ENCODE peak calls at places on chromosomes 3 and 15, in six cellular contexts. I is foreskin fibroblast, B is HFFc6, W is fibroblast of mammary gland, Y is WTC11, J is thyroid gland. H is an unnamed sample.

GRCh38 chr3:106272302-106272701 is 403.5 kb upstream of the CBLB start:
- DNase-seq in J (no peak), Y (no peak), I (no peak), B (no peak), W (no peak), H (no peak)

GRCh38 chr3:170307998-170308398 is 49.5 kb upstream of the SKIL start:
- DNase-seq in I (peak), B (peak), W (peak), J (no peak), Y (no peak), H (no peak)

GRCh38 chr3:114207768-114208167 is 28.9 kb upstream of the DRD3 start:
- DNase-seq in J (no peak), I (no peak), W (no peak), Y (no peak), B (no peak), H (no peak)

GRCh38 chr3:67044295-67044694 is 46.2 kb downstream of the KBTBD8 start:
- DNase-seq in B (no peak), J (no peak), I (peak), W (no peak), Y (no peak), H (no peak)

GRCh38 chr3:158091526-158091925 is 14.7 kb downstream of the SHOX2 start:
- DNase-seq in J (no peak), I (peak), W (peak), B (peak), Y (no peak), H (no peak)

GRCh38 chr15:69215636-69216035 is 55.2 kb downstream of the GLCE start:
- DNase-seq in B (no peak), I (no peak), J (no peak), Y (no peak), W (no peak), H (no peak)

GRCh38 chr3:53044371-53045106 is 1.3 kb downstream of the SFMBT1 start:
- DNase-seq in I (peak), J (peak), W (peak), B (peak), Y (peak), H (no peak)

GRCh38 chr3:139509631-139510030 is 29.9 kb downstream of the RBP1 start:
- DNase-seq in B (no peak), J (no peak), W (no peak), I (no peak), Y (no peak), H (no peak)

GRCh38 chr3:64673159-64673715 is 14.6 kb downstream of the ADAMTS9 start:
- DNase-seq in I (no peak), Y (no peak), B (no peak), J (no peak), W (no peak), H (no peak)

GRCh38 chr15:42149493-42150245 is 6.8 kb downstream of the PLA2G4F start:
- DNase-seq in Y (no peak), J (no peak), W (no peak), I (no peak), B (no peak), H (no peak)

GRCh38 chr3:126558336-126559071 is at the start of gene C3orf22:
- DNase-seq in J (no peak), I (no peak), Y (no peak), W (no peak), B (no peak), H (no peak)

GRCh38 chr3:157135671-157136396 is 24.1 kb downstream of the CCNL1 start:
- DNase-seq in Y (no peak), J (no peak), B (peak), W (peak), I (peak), H (no peak)

GRCh38 chr15:66774001-66774814 is 72.2 kb downstream of the SMAD6 start:
- DNase-seq in J (peak), I (peak), Y (peak), W (peak), B (peak), H (peak)

GRCh38 chr3:58012302-58012701 is 4.1 kb downstream of the FLNB start:
- DNase-seq in B (no peak), W (no peak), J (no peak), I (no peak), Y (no peak), H (no peak)

GRCh38 chr3:76028816-76029215 is 243.5 kb upstream of the ZNF717 start:
- DNase-seq in I (no peak), Y (no peak), B (no peak), J (no peak), W (peak), H (no peak)

GRCh38 chr3:76025561-76025960 is 240.2 kb upstream of the ZNF717 start:
- DNase-seq in W (no peak), Y (no peak), I (no peak), J (no peak), B (no peak), H (no peak)

GRCh38 chr3:76026379-76026778 is 241.0 kb upstream of the ZNF717 start:
- DNase-seq in B (no peak), J (no peak), Y (no peak), W (no peak), I (peak), H (no peak)

GRCh38 chr3:76021376-76021775 is 236.0 kb upstream of the ZNF717 start:
- DNase-seq in I (no peak), J (no peak), Y (no peak), B (no peak), W (no peak), H (no peak)

DNA sequence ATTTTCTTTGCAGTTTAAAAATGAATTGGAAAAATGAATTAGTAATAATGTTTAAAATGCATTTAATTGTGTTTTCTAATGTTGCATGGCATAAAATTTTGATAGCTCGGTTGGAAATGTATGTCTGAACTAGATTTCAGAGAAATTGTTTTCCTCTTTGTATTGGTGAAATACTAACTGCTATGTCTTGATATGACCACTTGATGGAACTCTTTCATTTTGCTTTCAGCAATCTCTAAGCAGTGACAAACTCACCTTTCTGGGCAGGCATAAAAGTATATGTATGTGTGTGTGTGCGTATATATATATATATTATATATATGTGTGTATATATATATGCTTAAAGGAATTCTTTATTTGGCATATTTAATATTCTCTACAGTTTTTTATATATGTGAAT is 239.3 kb upstream of the ZNF717 start:
- DNase-seq in J (no peak), Y (no peak), I (peak), W (peak), B (no peak), H (no peak)
- TF ChIP-seq CTCF in J (no peak), Y (peak), I (peak), W (peak), B (no peak), H (no peak)

GRCh38 chr3:101635345-101635744 is 41.6 kb downstream of the ZBTB11 start:
- DNase-seq in B (no peak), Y (no peak), I (no peak), J (no peak), W (peak), H (no peak)

GRCh38 chr3:101633186-101633585 is 43.7 kb downstream of the ZBTB11 start:
- DNase-seq in B (no peak), Y (no peak), W (no peak), J (no peak), I (no peak), H (no peak)

GRCh38 chr3:101635954-101636798 is 40.8 kb downstream of the ZBTB11 start:
- DNase-seq in I (peak), B (peak), Y (peak), W (peak), J (peak), H (no peak)

GRCh38 chr3:101632586-101632985 is 44.3 kb downstream of the ZBTB11 start:
- DNase-seq in Y (no peak), B (no peak), W (no peak), I (no peak), J (no peak), H (no peak)

DNA sequence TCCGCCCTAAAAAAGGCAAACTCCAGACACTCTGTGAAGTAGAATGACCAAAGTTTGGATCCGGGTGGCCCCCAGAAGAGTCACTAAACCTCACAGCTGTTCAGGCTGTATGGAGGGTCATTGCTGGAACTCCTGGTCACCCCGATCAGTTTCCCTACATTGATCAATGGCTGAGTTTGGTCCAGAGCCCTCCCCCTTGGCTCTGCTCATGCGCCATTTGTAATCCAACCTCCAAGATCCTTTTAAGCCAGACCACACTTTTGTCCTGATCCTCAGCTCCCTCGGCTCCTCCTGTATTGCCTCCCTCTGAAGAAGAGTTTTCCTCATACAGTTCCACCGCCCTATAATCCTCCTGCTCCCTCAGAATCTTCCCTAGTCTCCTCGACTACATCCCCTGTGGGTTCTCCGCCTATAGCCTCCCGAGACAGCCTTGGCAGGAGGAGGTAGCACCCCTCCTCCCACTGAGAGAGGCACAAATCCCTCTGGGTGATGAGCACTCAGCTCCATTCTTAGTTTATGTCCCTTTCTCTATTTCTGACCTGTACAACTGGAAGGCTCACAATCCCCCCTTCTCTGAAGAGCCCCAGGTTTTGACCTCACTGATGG is 42.2 kb downstream of the ZBTB11 start:
- DNase-seq in W (no peak), B (no peak), Y (no peak), I (no peak), J (no peak), H (no peak)
- TF ChIP-seq CTCF in W (no peak), B (no peak), Y (no peak), I (no peak), J (no peak), H (no peak)

DNA sequence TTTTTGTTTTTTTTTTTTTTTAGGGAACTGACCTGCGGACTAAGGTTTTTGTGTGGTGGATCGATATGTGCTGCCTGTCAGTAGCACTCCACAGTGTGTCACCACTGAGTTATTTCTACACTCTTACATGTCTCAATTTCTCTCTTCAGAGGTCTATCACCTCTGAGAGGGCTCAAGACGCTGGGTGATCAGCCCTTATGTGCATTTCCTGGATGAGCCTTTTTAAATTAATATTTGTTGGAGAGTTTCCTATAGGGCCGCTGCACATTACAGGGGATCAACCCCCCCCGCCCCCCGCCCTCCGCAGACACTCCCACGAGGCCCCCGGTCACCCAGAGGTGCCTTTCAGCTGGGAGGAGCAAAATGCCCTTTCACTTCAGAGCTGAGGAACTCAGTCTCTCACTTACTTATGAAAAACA is 34.5 kb upstream of the AP4E1 start:
- DNase-seq in I (no peak), B (no peak), Y (no peak), J (no peak), W (no peak), H (no peak)
- TF ChIP-seq CTCF in I (no peak), B (no peak), Y (no peak), J (no peak), W (no peak), H (no peak)

GRCh38 chr3:44242716-44243115 is 1.0 kb downstream of the TOPAZ1 start:
- DNase-seq in J (no peak), Y (no peak), W (no peak), I (no peak), B (no peak), H (no peak)

GRCh38 chr3:44238889-44239288 is 2.8 kb upstream of the TOPAZ1 start:
- DNase-seq in W (no peak), I (no peak), J (no peak), B (no peak), Y (no peak), H (no peak)

GRCh38 chr3:44237665-44238064 is 4.0 kb upstream of the TOPAZ1 start:
- DNase-seq in B (no peak), J (no peak), Y (no peak), W (no peak), I (no peak), H (no peak)

GRCh38 chr3:44240061-44240460 is 1.6 kb upstream of the TOPAZ1 start:
- DNase-seq in Y (no peak), W (no peak), I (no peak), J (no peak), B (no peak), H (no peak)

GRCh38 chr3:44241706-44242105 is at the start of gene TOPAZ1:
- DNase-seq in J (no peak), B (no peak), Y (no peak), W (no peak), I (no peak), H (no peak)
- TF ChIP-seq CTCF in J (no peak), B (no peak), Y (no peak), W (no peak), I (no peak), H (no peak)

H was measured in breast epithelium.